ENCODE peak calls at places on chromosomes 11 and 22, in nine cellular contexts. One of them, this sample, is unnamed.

GRCh38 chr11:134441706-134442105 is 29.7 kb upstream of the B3GAT1 start:
- DNase-seq in PC-9: no peak
- DNase-seq in cardiac fibroblast: no peak
- DNase-seq in colonic mucosa: no peak
- DNase-seq in GM23338: no peak
- DNase-seq in B cell: no peak
- DNase-seq in uterus: no peak
- DNase-seq in cardiac muscle cell: no peak
- DNase-seq in psoas muscle: no peak
- DNase-seq in this sample: no peak

GRCh38 chr11:134524201-134524600 is 112.2 kb upstream of the B3GAT1 start:
- DNase-seq in GM23338: no peak
- DNase-seq in B cell: no peak
- DNase-seq in cardiac fibroblast: no peak
- DNase-seq in cardiac muscle cell: no peak
- DNase-seq in psoas muscle: peak
- DNase-seq in PC-9: no peak
- DNase-seq in uterus: no peak
- DNase-seq in colonic mucosa: no peak
- DNase-seq in this sample: no peak

GRCh38 chr22:24503137-24503850 is 8.2 kb downstream of the UPB1 start:
- DNase-seq in uterus: peak
- DNase-seq in psoas muscle: peak
- DNase-seq in GM23338: peak
- DNase-seq in B cell: peak
- DNase-seq in colonic mucosa: peak
- DNase-seq in cardiac muscle cell: peak
- DNase-seq in PC-9: peak
- DNase-seq in cardiac fibroblast: peak
- DNase-seq in this sample: no peak

GRCh38 chr22:24330636-24331035 is 60.0 kb downstream of the SPECC1L start:
- DNase-seq in uterus: no peak
- DNase-seq in colonic mucosa: no peak
- DNase-seq in GM23338: no peak
- DNase-seq in PC-9: no peak
- DNase-seq in cardiac muscle cell: no peak
- DNase-seq in B cell: no peak
- DNase-seq in psoas muscle: no peak
- DNase-seq in cardiac fibroblast: peak
- DNase-seq in this sample: no peak

GRCh38 chr11:130839950-130840666 is 76.2 kb downstream of the SNX19 start:
- DNase-seq in GM23338: no peak
- DNase-seq in uterus: no peak
- DNase-seq in colonic mucosa: no peak
- DNase-seq in cardiac muscle cell: peak
- DNase-seq in cardiac fibroblast: peak
- DNase-seq in PC-9: no peak
- DNase-seq in psoas muscle: no peak
- DNase-seq in B cell: no peak
- DNase-seq in this sample: no peak

GRCh38 chr11:95095858-95096587 is 6.4 kb downstream of the ENDOD1 start:
- DNase-seq in PC-9: no peak
- DNase-seq in uterus: no peak
- DNase-seq in B cell: peak
- DNase-seq in cardiac muscle cell: peak
- DNase-seq in cardiac fibroblast: peak
- DNase-seq in GM23338: no peak
- DNase-seq in psoas muscle: no peak
- DNase-seq in colonic mucosa: no peak
- DNase-seq in this sample: no peak

GRCh38 chr11:15199693-15200092 is 85.0 kb downstream of the INSC start:
- DNase-seq in uterus: no peak
- DNase-seq in PC-9: no peak
- DNase-seq in psoas muscle: peak
- DNase-seq in B cell: no peak
- DNase-seq in colonic mucosa: no peak
- DNase-seq in cardiac fibroblast: peak
- DNase-seq in GM23338: no peak
- DNase-seq in cardiac muscle cell: no peak
- DNase-seq in this sample: no peak

GRCh38 chr11:111878385-111878765 is 590 bp downstream of the FDXACB1 start:
- DNase-seq in colonic mucosa: no peak
- DNase-seq in B cell: no peak
- DNase-seq in cardiac fibroblast: peak
- DNase-seq in GM23338: peak
- DNase-seq in cardiac muscle cell: peak
- DNase-seq in uterus: no peak
- DNase-seq in PC-9: no peak
- DNase-seq in psoas muscle: no peak
- DNase-seq in this sample: peak

GRCh38 chr11:46285173-46285572 is 7.7 kb downstream of the CREB3L1 start:
- DNase-seq in PC-9: no peak
- DNase-seq in uterus: no peak
- DNase-seq in cardiac muscle cell: peak
- DNase-seq in GM23338: no peak
- DNase-seq in B cell: no peak
- DNase-seq in psoas muscle: no peak
- DNase-seq in colonic mucosa: no peak
- DNase-seq in cardiac fibroblast: no peak
- DNase-seq in this sample: no peak

GRCh38 chr11:74627381-74627780 is 35.0 kb downstream of the POLD3 start:
- DNase-seq in PC-9: no peak
- DNase-seq in B cell: no peak
- DNase-seq in uterus: no peak
- DNase-seq in psoas muscle: no peak
- DNase-seq in GM23338: no peak
- DNase-seq in cardiac muscle cell: no peak
- DNase-seq in colonic mucosa: no peak
- DNase-seq in cardiac fibroblast: no peak
- DNase-seq in this sample: no peak

GRCh38 chr11:13040969-13041561 is 31.9 kb downstream of the RASSF10 start:
- DNase-seq in psoas muscle: no peak
- DNase-seq in cardiac fibroblast: no peak
- DNase-seq in cardiac muscle cell: no peak
- DNase-seq in PC-9: no peak
- DNase-seq in GM23338: no peak
- DNase-seq in B cell: no peak
- DNase-seq in uterus: no peak
- DNase-seq in colonic mucosa: no peak
- DNase-seq in this sample: no peak

GRCh38 chr22:29344137-29344536 is 28.6 kb upstream of the RASL10A start:
- DNase-seq in cardiac muscle cell: peak
- DNase-seq in cardiac fibroblast: peak
- DNase-seq in B cell: no peak
- DNase-seq in PC-9: peak
- DNase-seq in uterus: peak
- DNase-seq in psoas muscle: peak
- DNase-seq in colonic mucosa: no peak
- DNase-seq in GM23338: no peak
- DNase-seq in this sample: peak

GRCh38 chr11:36333468-36333867 is 37.4 kb downstream of the PRR5L start:
- DNase-seq in psoas muscle: no peak
- DNase-seq in B cell: no peak
- DNase-seq in GM23338: no peak
- DNase-seq in cardiac muscle cell: peak
- DNase-seq in uterus: no peak
- DNase-seq in colonic mucosa: no peak
- DNase-seq in PC-9: no peak
- DNase-seq in cardiac fibroblast: peak
- DNase-seq in this sample: no peak

GRCh38 chr11:95296621-95297025 is 65.6 kb upstream of the SESN3 start:
- DNase-seq in psoas muscle: no peak
- DNase-seq in uterus: no peak
- DNase-seq in cardiac muscle cell: no peak
- DNase-seq in colonic mucosa: no peak
- DNase-seq in cardiac fibroblast: no peak
- DNase-seq in B cell: peak
- DNase-seq in GM23338: no peak
- DNase-seq in PC-9: no peak
- DNase-seq in this sample: no peak

GRCh38 chr11:14409891-14410290 is 50.9 kb upstream of the RRAS2 start:
- DNase-seq in B cell: no peak
- DNase-seq in cardiac fibroblast: no peak
- DNase-seq in uterus: no peak
- DNase-seq in cardiac muscle cell: no peak
- DNase-seq in GM23338: no peak
- DNase-seq in PC-9: no peak
- DNase-seq in colonic mucosa: no peak
- DNase-seq in psoas muscle: no peak
- DNase-seq in this sample: no peak

GRCh38 chr11:24808173-24808572 is 311.3 kb downstream of the LUZP2 start:
- DNase-seq in B cell: no peak
- DNase-seq in psoas muscle: no peak
- DNase-seq in GM23338: no peak
- DNase-seq in uterus: no peak
- DNase-seq in cardiac muscle cell: no peak
- DNase-seq in PC-9: no peak
- DNase-seq in colonic mucosa: no peak
- DNase-seq in cardiac fibroblast: no peak
- DNase-seq in this sample: no peak

GRCh38 chr22:37241351-37242142 is 2.5 kb downstream of the RAC2 start:
- DNase-seq in psoas muscle: peak
- DNase-seq in cardiac fibroblast: peak
- DNase-seq in GM23338: no peak
- DNase-seq in cardiac muscle cell: no peak
- DNase-seq in colonic mucosa: no peak
- DNase-seq in uterus: no peak
- DNase-seq in PC-9: no peak
- DNase-seq in B cell: no peak
- DNase-seq in this sample: no peak

GRCh38 chr11:20873054-20873453 is 203.7 kb downstream of the NELL1 start:
- DNase-seq in B cell: no peak
- DNase-seq in cardiac muscle cell: peak
- DNase-seq in uterus: no peak
- DNase-seq in cardiac fibroblast: no peak
- DNase-seq in PC-9: no peak
- DNase-seq in GM23338: peak
- DNase-seq in psoas muscle: no peak
- DNase-seq in colonic mucosa: no peak
- DNase-seq in this sample: no peak

DNA sequence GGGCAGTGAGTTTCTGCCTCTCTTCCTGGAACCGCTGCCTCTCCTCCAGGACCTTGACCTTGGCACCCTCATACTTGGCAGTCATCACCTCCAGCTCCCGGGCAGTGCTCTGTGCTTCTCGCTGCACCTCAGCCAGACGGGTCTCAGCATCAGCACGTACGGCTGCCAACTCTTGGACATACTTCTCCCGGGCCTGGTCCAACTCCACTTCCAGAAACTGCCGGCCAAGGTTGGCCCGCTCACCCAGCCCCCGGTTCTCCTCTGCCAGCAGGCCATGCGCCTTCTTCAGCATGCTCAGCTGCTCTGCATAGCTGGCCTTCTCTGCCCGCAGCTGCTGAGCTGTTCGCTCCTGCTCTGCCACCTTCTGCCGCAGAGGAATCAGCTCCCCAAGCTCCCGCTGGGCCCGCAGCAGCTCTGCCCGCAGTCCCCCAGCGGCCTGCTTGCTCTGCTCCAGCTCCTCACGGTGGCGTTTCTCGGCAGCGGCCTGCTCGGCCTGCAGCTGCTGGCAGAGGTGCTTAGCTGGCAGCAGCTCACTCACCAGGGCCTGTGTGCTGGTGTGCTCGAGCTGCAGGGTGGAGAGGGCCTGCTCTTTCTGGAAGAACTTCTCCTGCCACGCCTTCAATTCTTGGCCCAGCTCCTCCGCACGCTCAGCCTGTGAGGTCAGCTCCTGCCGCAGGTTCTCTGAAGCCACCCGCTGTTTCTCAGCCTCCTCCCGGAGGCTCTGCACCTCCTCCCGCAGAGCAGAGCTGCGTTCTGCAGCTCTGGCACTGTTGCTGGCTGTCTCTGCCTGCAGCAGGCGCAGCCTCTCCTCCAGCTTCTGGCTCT is 14.4 kb downstream of the IL18BP start:
- DNase-seq in uterus: peak
- DNase-seq in B cell: no peak
- DNase-seq in cardiac fibroblast: peak
- DNase-seq in PC-9: no peak
- DNase-seq in GM23338: no peak
- DNase-seq in psoas muscle: peak
- DNase-seq in colonic mucosa: no peak
- DNase-seq in cardiac muscle cell: peak
- DNase-seq in this sample: no peak
- TF ChIP-seq CTCF in uterus: no peak
- TF ChIP-seq CTCF in B cell: no peak
- TF ChIP-seq CTCF in cardiac fibroblast: no peak
- TF ChIP-seq CTCF in PC-9: no peak
- TF ChIP-seq CTCF in GM23338: no peak
- TF ChIP-seq CTCF in psoas muscle: no peak
- TF ChIP-seq CTCF in colonic mucosa: no peak
- TF ChIP-seq CTCF in cardiac muscle cell: no peak
- TF ChIP-seq CTCF in this sample: no peak

DNA sequence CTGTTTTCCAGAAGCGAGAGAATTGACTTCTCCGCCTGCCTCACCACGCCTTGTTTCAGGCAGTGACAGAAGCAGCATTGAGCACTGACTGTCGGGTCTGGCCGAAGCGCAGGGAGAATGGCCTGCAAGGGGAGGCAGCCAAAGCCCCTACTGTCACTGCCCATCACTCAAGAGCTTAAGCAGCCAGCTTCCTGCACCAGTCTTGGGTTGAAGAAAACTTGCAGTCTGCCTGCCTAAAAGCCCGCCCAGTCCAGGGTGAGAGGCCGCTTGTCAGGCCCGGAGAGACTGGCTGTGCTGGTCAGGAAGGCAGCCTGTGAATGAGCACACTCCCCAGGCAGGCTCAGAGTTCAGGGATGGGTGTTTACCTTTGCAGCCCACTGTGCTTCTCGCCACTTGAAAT is 108.3 kb downstream of the PKNOX2 start:
- DNase-seq in colonic mucosa: no peak
- DNase-seq in B cell: no peak
- DNase-seq in uterus: no peak
- DNase-seq in cardiac muscle cell: no peak
- DNase-seq in PC-9: no peak
- DNase-seq in psoas muscle: no peak
- DNase-seq in cardiac fibroblast: no peak
- DNase-seq in GM23338: no peak
- DNase-seq in this sample: no peak
- TF ChIP-seq CTCF in colonic mucosa: no peak
- TF ChIP-seq CTCF in B cell: no peak
- TF ChIP-seq CTCF in uterus: no peak
- TF ChIP-seq CTCF in cardiac muscle cell: no peak
- TF ChIP-seq CTCF in PC-9: no peak
- TF ChIP-seq CTCF in psoas muscle: no peak
- TF ChIP-seq CTCF in cardiac fibroblast: no peak
- TF ChIP-seq CTCF in GM23338: no peak
- TF ChIP-seq CTCF in this sample: no peak

GRCh38 chr22:22820076-22820475 is 67.5 kb upstream of the IGLL5 start:
- DNase-seq in GM23338: no peak
- DNase-seq in B cell: no peak
- DNase-seq in PC-9: no peak
- DNase-seq in colonic mucosa: no peak
- DNase-seq in cardiac fibroblast: no peak
- DNase-seq in cardiac muscle cell: no peak
- DNase-seq in psoas muscle: no peak
- DNase-seq in uterus: no peak
- DNase-seq in this sample: no peak
- TF ChIP-seq CTCF in GM23338: no peak
- TF ChIP-seq CTCF in B cell: no peak
- TF ChIP-seq CTCF in PC-9: no peak
- TF ChIP-seq CTCF in colonic mucosa: no peak
- TF ChIP-seq CTCF in cardiac fibroblast: no peak
- TF ChIP-seq CTCF in cardiac muscle cell: no peak
- TF ChIP-seq CTCF in psoas muscle: no peak
- TF ChIP-seq CTCF in uterus: no peak
- TF ChIP-seq CTCF in this sample: no peak

GRCh38 chr11:2743427-2744110 is 43.8 kb upstream of the KCNQ1OT1 start:
- DNase-seq in B cell: no peak
- DNase-seq in colonic mucosa: no peak
- DNase-seq in uterus: peak
- DNase-seq in PC-9: no peak
- DNase-seq in cardiac muscle cell: no peak
- DNase-seq in psoas muscle: peak
- DNase-seq in GM23338: no peak
- DNase-seq in cardiac fibroblast: no peak
- DNase-seq in this sample: no peak
- TF ChIP-seq CTCF in B cell: no peak
- TF ChIP-seq CTCF in colonic mucosa: no peak
- TF ChIP-seq CTCF in uterus: no peak
- TF ChIP-seq CTCF in PC-9: no peak
- TF ChIP-seq CTCF in cardiac muscle cell: no peak
- TF ChIP-seq CTCF in psoas muscle: no peak
- TF ChIP-seq CTCF in GM23338: peak
- TF ChIP-seq CTCF in cardiac fibroblast: no peak
- TF ChIP-seq CTCF in this sample: no peak